ENCODE peak calls at places on chromosomes 1 and 21, in nine cellular contexts. Q, T, V, H, Y, O, X, I and W are unnamed samples. For H3K4me1, the result is how much of the 10 kb centered on the place peaks cover.

GRCh38 chr1:170397061-170397460 is 134.9 kb upstream of the GORAB start:
- DNase-seq in Q (no peak), T (no peak), V (no peak), H (no peak), Y (no peak), O (no peak), X (no peak), I (no peak), W (no peak)

GRCh38 chr1:88566615-88567387 is 117.3 kb upstream of the PKN2 start:
- DNase-seq in Q (no peak), T (no peak), V (no peak), H (no peak), Y (no peak), O (no peak), X (no peak), I (no peak), W (no peak)

GRCh38 chr1:42170779-42171621 is 6.5 kb upstream of the GUCA2A start:
- DNase-seq in Q (no peak), T (no peak), V (peak), H (no peak), Y (no peak), O (no peak), X (peak), I (no peak), W (no peak)

GRCh38 chr1:194447635-194448034 is 1261.2 kb upstream of the B3GALT2 start:
- DNase-seq in Q (no peak), T (no peak), V (no peak), H (no peak), Y (no peak), O (no peak), X (no peak), I (no peak), W (no peak)

GRCh38 chr1:25223471-25223870 is 8.8 kb downstream of the SYF2 start:
- DNase-seq in Q (no peak), T (no peak), V (no peak), H (no peak), Y (no peak), O (no peak), X (no peak), I (no peak), W (no peak)

GRCh38 chr1:38778521-38778920 is 81.1 kb downstream of the RRAGC start:
- DNase-seq in Q (no peak), T (no peak), V (no peak), H (no peak), Y (no peak), O (no peak), X (no peak), I (no peak), W (no peak)

GRCh38 chr1:41673355-41673754 is 188.9 kb upstream of the EDN2 start:
- DNase-seq in Q (no peak), T (no peak), V (no peak), H (no peak), Y (no peak), O (no peak), X (no peak), I (no peak), W (no peak)

GRCh38 chr1:10278880-10279279 is 68.5 kb downstream of the KIF1B start:
- DNase-seq in Q (no peak), T (no peak), V (no peak), H (no peak), Y (no peak), O (no peak), X (no peak), I (no peak), W (no peak)

GRCh38 chr21:45332981-45333582 is 45.4 kb upstream of the POFUT2 start:
- DNase-seq in Q (no peak), T (peak), V (no peak), H (no peak), Y (no peak), O (no peak), X (peak), I (no peak), W (no peak)

GRCh38 chr1:36207339-36207738 is 16.9 kb upstream of the THRAP3 start:
- DNase-seq in Q (no peak), T (peak), V (peak), H (peak), Y (peak), O (peak), X (no peak), I (peak), W (peak)

GRCh38 chr1:198935371-198935921 is 296.6 kb downstream of the PTPRC start:
- DNase-seq in Q (no peak), T (no peak), V (peak), H (peak), Y (peak), O (peak), X (peak), I (peak), W (peak)

GRCh38 chr1:201268604-201269151 is 14.6 kb upstream of the PKP1 start:
- DNase-seq in Q (no peak), T (no peak), V (no peak), H (peak), Y (no peak), O (peak), X (no peak), I (no peak), W (no peak)

GRCh38 chr21:34844924-34845238 is 176.1 kb downstream of the CLIC6 start:
- DNase-seq in Q (no peak), T (no peak), V (no peak), H (no peak), Y (no peak), O (no peak), X (no peak), I (no peak), W (no peak)

GRCh38 chr1:14765773-14766172 is 167.3 kb downstream of the KAZN start:
- DNase-seq in Q (no peak), T (no peak), V (no peak), H (peak), Y (no peak), O (no peak), X (no peak), I (no peak), W (no peak)

GRCh38 chr1:23010734-23011449 is 4.8 kb downstream of the TEX46 start:
- DNase-seq in Q (no peak), T (no peak), V (no peak), H (peak), Y (no peak), O (no peak), X (no peak), I (no peak), W (no peak)

GRCh38 chr1:8473121-8473891 is 155.4 kb downstream of the SLC45A1 start:
- DNase-seq in Q (no peak), T (no peak), V (no peak), H (no peak), Y (no peak), O (no peak), X (no peak), I (no peak), W (no peak)

DNA sequence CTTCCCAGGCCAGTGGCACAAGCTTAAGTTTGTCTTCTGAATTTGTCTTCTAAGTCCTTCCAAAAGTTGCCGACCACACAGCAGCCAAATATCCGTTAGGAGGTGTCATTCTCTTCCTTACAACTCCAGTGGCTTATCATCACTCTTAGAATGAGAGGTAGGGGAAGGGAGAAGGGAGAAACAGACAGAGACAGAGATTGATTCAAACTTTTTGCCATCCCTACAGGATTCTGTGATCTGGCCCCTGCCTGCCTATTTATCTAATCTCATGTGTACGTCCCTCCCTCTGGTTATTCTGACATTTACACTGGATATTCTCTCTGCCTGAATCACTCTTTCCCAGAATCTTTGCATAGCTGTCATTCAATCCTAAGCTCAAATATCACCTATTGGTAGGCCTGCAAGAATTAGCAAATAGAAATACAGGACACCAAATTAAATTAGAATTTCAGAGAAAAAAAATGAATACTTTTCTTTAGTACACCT is 488 bp upstream of the GNL2 start:
- DNase-seq in Q (no peak), T (no peak), V (no peak), H (no peak), Y (no peak), O (no peak), X (no peak), I (no peak), W (no peak)
- H3K4me3 ChIP-seq in Q (no peak), T (peak), V (peak), H (peak), Y (peak), O (peak), X (peak), I (peak), W (peak)

GRCh38 chr1:94031154-94031553 is 89.8 kb downstream of the ABCA4 start:
- DNase-seq in Q (no peak), T (no peak), V (no peak), H (no peak), Y (no peak), O (no peak), X (no peak), I (no peak), W (no peak)
- H3K4me1 ChIP-seq in Q (under half), T (under half), V (under half), H (under half), Y (under half), O (under half), X (under half), I (under half), W (under half)

GRCh38 chr1:236150972-236151371 is 8.6 kb downstream of the GPR137B start:
- DNase-seq in Q (no peak), T (no peak), V (no peak), H (no peak), Y (no peak), O (no peak), X (no peak), I (no peak), W (no peak)
- H3K27ac ChIP-seq in Q (no peak), T (no peak), V (no peak), H (no peak), Y (no peak), O (no peak), X (no peak), I (no peak), W (no peak)

DNA sequence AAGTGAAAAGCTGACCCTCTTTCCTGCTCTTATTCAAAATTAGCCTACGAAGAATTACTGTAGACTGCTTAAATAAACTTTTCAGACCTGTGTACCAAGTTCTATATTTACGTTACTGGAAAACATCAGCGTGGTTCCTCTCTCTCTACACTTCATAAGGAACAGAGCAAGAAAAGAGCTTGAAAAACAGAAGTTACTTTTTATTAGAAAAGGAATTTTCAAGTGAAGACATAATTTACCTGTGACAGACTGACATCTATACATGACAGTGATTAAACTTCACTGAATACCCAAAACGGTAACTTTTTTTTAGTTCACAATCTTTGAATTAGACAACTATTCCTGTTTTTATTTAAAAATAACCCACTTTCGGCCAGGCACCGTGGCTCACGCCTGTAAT is 2.7 kb downstream of the ENAH start:
- DNase-seq in Q (no peak), T (no peak), V (no peak), H (no peak), Y (no peak), O (no peak), X (no peak), I (no peak), W (no peak)
- H3K4me3 ChIP-seq in Q (no peak), T (peak), V (peak), H (peak), Y (peak), O (no peak), X (peak), I (peak), W (no peak)

DNA sequence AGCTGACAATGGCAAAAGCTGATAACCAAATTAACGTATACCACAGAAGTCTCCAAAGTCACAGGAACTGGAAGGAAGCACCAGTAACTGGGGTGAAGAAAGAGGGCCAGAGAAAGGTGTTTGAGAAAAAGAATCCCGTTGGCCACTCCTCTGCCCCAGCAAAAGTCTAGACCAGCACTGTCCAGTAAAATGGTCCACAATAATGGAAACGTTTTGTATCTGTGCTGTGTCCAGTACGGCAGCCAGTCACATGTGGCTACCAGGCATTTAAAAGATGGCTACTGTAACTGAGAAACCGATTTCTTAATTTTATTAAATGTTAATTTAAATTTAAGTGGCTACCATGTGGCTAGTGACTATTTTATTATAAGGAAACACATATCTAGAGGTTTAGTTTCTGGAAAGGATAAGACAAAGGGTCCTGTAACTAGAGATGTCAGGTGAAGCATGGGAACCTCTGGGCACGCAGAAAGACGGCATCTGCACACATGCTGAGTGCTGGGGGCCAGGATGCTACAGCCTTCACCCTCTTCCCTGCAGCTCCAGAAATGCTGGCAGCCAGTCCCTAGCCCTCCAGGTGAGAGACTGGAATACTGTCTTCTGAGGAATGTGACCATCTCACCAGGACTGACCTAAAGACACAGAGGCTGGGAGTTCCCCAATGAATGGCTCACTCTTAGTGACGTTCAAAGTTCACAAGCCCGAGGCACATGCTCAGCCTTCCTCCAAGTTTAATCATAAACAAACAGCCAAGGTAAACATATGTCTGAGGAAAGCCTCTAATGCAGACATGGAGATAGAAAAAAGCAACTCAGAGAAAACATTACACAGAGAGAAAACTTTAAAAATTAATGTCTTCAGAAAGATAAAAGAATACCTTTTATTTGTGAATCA is 50.7 kb downstream of the JAK1 start:
- DNase-seq in Q (no peak), T (no peak), V (peak), H (peak), Y (no peak), O (no peak), X (no peak), I (no peak), W (no peak)
- H3K4me1 ChIP-seq in Q (under half), T (under half), V (half or more), H (half or more), Y (under half), O (under half), X (half or more), I (half or more), W (under half)